ENCODE peak calls at places on chromosomes 4 and X, in eight cellular contexts. K is ACHN; F is activated CD4-positive, CD25-positive, alpha-beta regulatory T cell treated with anti-CD3 and anti-CD28 coated beads, Interleukin-2, amount 50 U/mL, for 72 hours; J is stimulated activated CD8-positive, alpha-beta memory T cell treated with anti-CD3 and anti-CD28 coated beads, Interleukin-15, amount 100 ng/mL, for 4 hours; Q is germinal center; A is NCI-H460; L is left colon; N is hepatocyte. T is an unnamed sample.

GRCh38 chr4:25654971-25655963 is at the start of gene SLC34A2:
- DNase-seq in K (peak; percentile 50), F (no peak), J (no peak), Q (peak; percentile 36), A (no peak), L (no peak), N (peak; percentile 63), T (no peak)

GRCh38 chr4:153292897-153293674 is 51.4 kb upstream of the MND1 start:
- DNase-seq in K (no peak), F (no peak), J (no peak), Q (no peak), A (no peak), L (no peak), N (no peak), T (no peak)

GRCh38 chr4:100707786-100708185 is 190.0 kb upstream of the EMCN start:
- DNase-seq in K (no peak), F (no peak), J (no peak), Q (no peak), A (no peak), L (no peak), N (no peak), T (no peak)

GRCh38 chr4:165201806-165202205 is 5.6 kb upstream of the KLHL2 start:
- DNase-seq in K (no peak), F (no peak), J (no peak), Q (no peak), A (no peak), L (no peak), N (no peak), T (no peak)

GRCh38 chr4:168690199-168690598 is 193.3 kb downstream of the PALLD start:
- DNase-seq in K (no peak), F (no peak), J (no peak), Q (no peak), A (no peak), L (no peak), N (peak; percentile 37), T (no peak)

GRCh38 chrX:153922932-153923857 is 2.9 kb downstream of the ARHGAP4 start:
- DNase-seq in K (peak; percentile 44), F (no peak), J (no peak), Q (no peak), A (peak; percentile 48), L (peak; percentile 69), N (peak; percentile 50), T (peak; percentile 69)

GRCh38 chrX:74670028-74670427 is 55.6 kb upstream of the RLIM start:
- DNase-seq in K (no peak), F (no peak), J (no peak), Q (no peak), A (no peak), L (no peak), N (no peak), T (no peak)

GRCh38 chr4:35608205-35608604 is 636.1 kb downstream of the ARAP2 start:
- DNase-seq in K (no peak), F (no peak), J (no peak), Q (no peak), A (no peak), L (no peak), N (no peak), T (no peak)

GRCh38 chr4:2389691-2390090 is 28.8 kb downstream of the ZFYVE28 start:
- DNase-seq in K (no peak), F (no peak), J (no peak), Q (no peak), A (no peak), L (no peak), N (no peak), T (no peak)

GRCh38 chrX:132694331-132694823 is 205.5 kb upstream of the MBNL3 start:
- DNase-seq in K (no peak), F (no peak), J (no peak), Q (no peak), A (no peak), L (no peak), N (no peak), T (no peak)

GRCh38 chrX:8869812-8870211 is 68.6 kb upstream of the FAM9A start:
- DNase-seq in K (no peak), F (no peak), J (no peak), Q (no peak), A (no peak), L (no peak), N (no peak), T (no peak)

GRCh38 chr4:102503831-102504786 is 3.0 kb downstream of the NFKB1 start:
- DNase-seq in K (no peak), F (no peak), J (no peak), Q (no peak), A (no peak), L (no peak), N (no peak), T (no peak)

GRCh38 chrX:37320541-37321203 is 28.5 kb upstream of the PRRG1 start:
- DNase-seq in K (no peak), F (no peak), J (no peak), Q (no peak), A (no peak), L (no peak), N (no peak), T (no peak)

GRCh38 chrX:39525758-39526157 is 572.0 kb downstream of the BCOR start:
- DNase-seq in K (no peak), F (no peak), J (no peak), Q (no peak), A (no peak), L (no peak), N (no peak), T (no peak)

GRCh38 chr4:11424000-11424399 is 4.7 kb downstream of the HS3ST1 start:
- DNase-seq in K (peak; percentile 53), F (no peak), J (no peak), Q (peak; percentile 48), A (peak; percentile 19), L (no peak), N (peak; percentile 67), T (peak; percentile 28)

GRCh38 chr4:185859106-185859505 is 47.1 kb upstream of the SORBS2 start:
- DNase-seq in K (no peak), F (no peak), J (no peak), Q (no peak), A (no peak), L (no peak), N (no peak), T (no peak)

GRCh38 chr4:86500527-86500926 is 93.6 kb upstream of the PTPN13 start:
- DNase-seq in K (no peak), F (no peak), J (no peak), Q (no peak), A (no peak), L (no peak), N (no peak), T (no peak)

GRCh38 chr4:173334891-173335754 is 965 bp upstream of the HMGB2 start:
- DNase-seq in K (peak; percentile 91), F (peak; percentile 50), J (no peak), Q (peak; percentile 69), A (peak; percentile 81), L (peak; percentile 74), N (peak; percentile 84), T (peak; percentile 87)

GRCh38 chr4:87100093-87100634 is 120.3 kb downstream of the KLHL8 start:
- DNase-seq in K (no peak), F (no peak), J (no peak), Q (no peak), A (no peak), L (peak; percentile 41), N (no peak), T (no peak)

GRCh38 chr4:33961751-33962150 is 2282.6 kb downstream of the ARAP2 start:
- DNase-seq in K (no peak), F (no peak), J (no peak), Q (no peak), A (no peak), L (no peak), N (no peak), T (no peak)

GRCh38 chr4:173666-174314 is 49.5 kb downstream of the ZNF718 start:
- DNase-seq in K (no peak), F (no peak), J (no peak), Q (no peak), A (no peak), L (no peak), N (no peak), T (no peak)

GRCh38 chrX:54064564-54064963 is 20.3 kb upstream of the PHF8 start:
- DNase-seq in K (no peak), F (no peak), J (no peak), Q (no peak), A (no peak), L (no peak), N (no peak), T (no peak)

GRCh38 chr4:183353557-183353956 is 31.3 kb upstream of the CLDN24 start:
- DNase-seq in K (no peak), F (no peak), J (no peak), Q (no peak), A (no peak), L (no peak), N (no peak), T (no peak)

GRCh38 chr4:109434007-109434792 is 585 bp downstream of the SEC24B start:
- DNase-seq in K (peak; percentile 19), F (peak; percentile 39), J (no peak), Q (peak; percentile 15), A (no peak), L (peak; percentile 39), N (peak; percentile 41), T (no peak)

GRCh38 chr4:176156656-176157055 is 38.7 kb downstream of the SPATA4 start:
- DNase-seq in K (no peak), F (no peak), J (no peak), Q (no peak), A (no peak), L (no peak), N (no peak), T (no peak)

T was measured in A549.